ENCODE peak calls at places on chromosomes 4 and X, in seven cellular contexts. S is H54, F is GM12891, U is ovary, Z is transverse colon, K is esophagus squamous epithelium, R is uterus. M is an unnamed sample.
A peak's percentile ranks its signal among the peaks of the same experiment; 100 is the strongest.

GRCh38 chr4:25313194-25313895 is 771 bp downstream of the ZCCHC4 start:
- DNase-seq in S (no peak), F (no peak), U (no peak), Z (no peak), K (no peak), R (no peak), M (no peak)

GRCh38 chr4:13548059-13548983 is 4.0 kb upstream of the NKX3-2 start:
- DNase-seq in S (peak; percentile 40), F (peak; percentile 13), U (no peak), Z (no peak), K (no peak), R (no peak), M (no peak)

GRCh38 chrX:143633530-143634372 is 2.1 kb downstream of the SLITRK4 start:
- DNase-seq in S (no peak), F (no peak), U (no peak), Z (no peak), K (no peak), R (no peak), M (peak; percentile 15)

GRCh38 chr4:184529283-184529682 is 54.9 kb upstream of the IRF2 start:
- DNase-seq in S (no peak), F (no peak), U (no peak), Z (no peak), K (no peak), R (no peak), M (no peak)

GRCh38 chr4:140637836-140638235 is 69.1 kb upstream of the UCP1 start:
- DNase-seq in S (peak; percentile 16), F (no peak), U (no peak), Z (peak; percentile 35), K (no peak), R (no peak), M (no peak)

GRCh38 chrX:41085105-41085882 is at the start of gene USP9X:
- DNase-seq in S (peak; percentile 26), F (peak; percentile 38), U (peak; percentile 94), Z (peak; percentile 95), K (peak; percentile 51), R (peak; percentile 93), M (peak; percentile 93)

GRCh38 chr4:140069068-140069467 is 84.9 kb downstream of the MAML3 start:
- DNase-seq in S (no peak), F (no peak), U (no peak), Z (no peak), K (no peak), R (peak; percentile 46), M (no peak)

GRCh38 chrX:41512394-41512793 is 65.3 kb downstream of the NYX start:
- DNase-seq in S (no peak), F (peak; percentile 14), U (no peak), Z (no peak), K (no peak), R (no peak), M (no peak)

GRCh38 chr4:161555689-161556660 is 607.8 kb downstream of the FSTL5 start:
- DNase-seq in S (no peak), F (no peak), U (no peak), Z (no peak), K (no peak), R (no peak), M (no peak)

GRCh38 chr4:148634476-148634875 is 192.3 kb upstream of the NR3C2 start:
- DNase-seq in S (peak; percentile 7), F (no peak), U (no peak), Z (no peak), K (no peak), R (no peak), M (no peak)

GRCh38 chrX:44344194-44344593 is 722 bp upstream of the EFHC2 start:
- DNase-seq in S (no peak), F (no peak), U (peak; percentile 13), Z (peak; percentile 38), K (no peak), R (peak; percentile 18), M (no peak)

GRCh38 chr4:29558789-29559188 is 1161.4 kb upstream of the PCDH7 start:
- DNase-seq in S (no peak), F (no peak), U (no peak), Z (no peak), K (no peak), R (no peak), M (no peak)

GRCh38 chr4:139624441-139625130 is 41.0 kb upstream of the MGST2 start:
- DNase-seq in S (no peak), F (no peak), U (no peak), Z (no peak), K (no peak), R (no peak), M (no peak)

GRCh38 chr4:73764513-73764912 is 24.1 kb downstream of the CXCL8 start:
- DNase-seq in S (no peak), F (no peak), U (no peak), Z (no peak), K (no peak), R (no peak), M (no peak)

GRCh38 chr4:113645771-113646455 is 115.6 kb downstream of the CAMK2D start:
- DNase-seq in S (peak; percentile 19), F (no peak), U (no peak), Z (peak; percentile 61), K (no peak), R (no peak), M (peak; percentile 41)

GRCh38 chr4:175373031-175373430 is 439.0 kb downstream of the GPM6A start:
- DNase-seq in S (no peak), F (no peak), U (no peak), Z (no peak), K (no peak), R (no peak), M (no peak)

GRCh38 chr4:3684546-3684945 is 81.6 kb upstream of the ADRA2C start:
- DNase-seq in S (no peak), F (no peak), U (no peak), Z (no peak), K (no peak), R (no peak), M (no peak)

GRCh38 chr4:28788929-28789490 is 1928.4 kb downstream of the STIM2 start:
- DNase-seq in S (no peak), F (no peak), U (no peak), Z (no peak), K (no peak), R (no peak), M (no peak)

GRCh38 chr4:83723609-83724008 is 187.7 kb downstream of the GPAT3 start:
- DNase-seq in S (no peak), F (no peak), U (no peak), Z (no peak), K (no peak), R (no peak), M (no peak)

GRCh38 chrX:107675823-107676555 is 47.7 kb downstream of the PRPS1 start:
- DNase-seq in S (no peak), F (no peak), U (no peak), Z (no peak), K (no peak), R (peak; percentile 45), M (peak; percentile 67)

GRCh38 chr4:8160233-8160560 is 1.6 kb upstream of the ABLIM2 start:
- DNase-seq in S (no peak), F (no peak), U (no peak), Z (no peak), K (no peak), R (no peak), M (no peak)

GRCh38 chr4:89661490-89661889 is 175.5 kb downstream of the SNCA start:
- DNase-seq in S (peak; percentile 6), F (no peak), U (no peak), Z (no peak), K (no peak), R (no peak), M (no peak)

GRCh38 chr4:176002007-176002623 is 63.5 kb upstream of the WDR17 start:
- DNase-seq in S (peak; percentile 35), F (peak; percentile 44), U (no peak), Z (peak; percentile 29), K (no peak), R (no peak), M (no peak)

GRCh38 chr4:142379277-142380051 is 466.6 kb downstream of the INPP4B start:
- DNase-seq in S (peak; percentile 6), F (no peak), U (no peak), Z (no peak), K (no peak), R (no peak), M (no peak)

GRCh38 chr4:84957509-84958420 is 8.7 kb downstream of the WDFY3 start:
- DNase-seq in S (no peak), F (no peak), U (no peak), Z (no peak), K (no peak), R (no peak), M (no peak)

GRCh38 chr4:6534618-6535328 is 40.2 kb upstream of the MAN2B2 start:
- DNase-seq in S (no peak), F (no peak), U (no peak), Z (no peak), K (no peak), R (no peak), M (no peak)

GRCh38 chr4:183200453-183200852 is 101.4 kb downstream of the WWC2 start:
- DNase-seq in S (peak; percentile 23), F (no peak), U (peak; percentile 15), Z (peak; percentile 14), K (no peak), R (peak; percentile 25), M (peak; percentile 91)

DNA sequence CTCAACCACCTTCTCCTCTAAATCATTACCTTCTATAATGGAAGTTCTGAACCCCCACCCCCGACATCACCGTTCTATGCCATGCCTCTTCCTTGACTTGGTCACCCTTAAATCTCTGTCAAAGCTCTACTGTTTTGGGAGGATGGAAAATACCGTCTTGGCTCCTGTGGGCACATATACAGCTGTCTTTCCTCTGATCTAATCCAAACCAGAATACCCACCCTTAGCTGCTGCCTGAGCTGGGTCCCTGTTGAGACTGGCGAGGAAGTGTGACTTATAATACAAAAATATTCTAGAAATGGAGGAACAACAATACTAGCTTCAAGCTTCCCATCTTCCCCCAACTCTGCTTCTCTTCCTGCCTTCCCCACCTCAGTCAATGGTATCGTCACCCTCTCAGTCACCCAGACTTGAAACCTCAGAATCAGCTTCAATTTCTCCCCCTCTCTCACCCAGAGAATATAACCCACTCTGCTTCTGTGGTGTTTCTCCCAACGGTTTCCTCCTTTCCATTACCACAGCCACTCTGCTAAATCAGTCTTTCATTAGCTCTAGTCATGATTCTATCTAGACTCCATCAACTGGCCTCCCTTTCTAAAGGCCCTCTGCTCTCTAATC is 583 bp upstream of the IL2RG start:
- DNase-seq in S (no peak), F (no peak), U (no peak), Z (no peak), K (no peak), R (no peak), M (no peak)
- TF ChIP-seq POLR2A in S (no peak), F (no peak), U (no peak), Z (peak; percentile 30), K (no peak), R (no peak), M (no peak)

GRCh38 chrX:65534450-65535292 is at the start of gene LAS1L:
- DNase-seq in S (peak; percentile 84), F (peak; percentile 69), U (peak; percentile 86), Z (peak; percentile 92), K (peak; percentile 57), R (peak; percentile 91), M (peak; percentile 97)
- TF ChIP-seq POLR2A in S (peak; percentile 47), F (peak; percentile 77), U (peak; percentile 28), Z (peak; percentile 67), K (no peak), R (no peak), M (peak; percentile 78)

GRCh38 chrX:116413273-116413672 is 23.1 kb upstream of the SLC6A14 start:
- DNase-seq in S (no peak), F (no peak), U (no peak), Z (no peak), K (no peak), R (no peak), M (no peak)
- TF ChIP-seq POLR2A in S (no peak), F (no peak), U (no peak), Z (no peak), K (no peak), R (no peak), M (no peak)

GRCh38 chr4:177309525-177310371 is at the start of gene NEIL3:
- DNase-seq in S (peak; percentile 55), F (peak; percentile 71), U (peak; percentile 73), Z (peak; percentile 94), K (peak; percentile 75), R (peak; percentile 82), M (peak; percentile 78)
- TF ChIP-seq POLR2A in S (peak; percentile 68), F (peak; percentile 69), U (no peak), Z (no peak), K (no peak), R (no peak), M (no peak)

M was measured in adrenal gland.